ENCODE peak calls at places on chromosomes 4 and X, in four cellular contexts. H is posterior cingulate gyrus; C is hepatocyte; L is naive thymus-derived CD8-positive, alpha-beta T cell. D is an unnamed sample.

GRCh38 chr4:25448379-25449109 is 71.5 kb downstream of the ANAPC4 start:
- DNase-seq in C (no peak), L (no peak), H (no peak), D (no peak)

GRCh38 chrX:13533726-13534125 is 35.7 kb upstream of the EGFL6 start:
- DNase-seq in H (no peak), L (no peak), C (no peak), D (peak)

GRCh38 chr4:146975535-146975934 is 29.9 kb upstream of the TTC29 start:
- DNase-seq in L (no peak), C (no peak), H (no peak), D (no peak)

GRCh38 chr4:140995058-140995457 is 138.2 kb downstream of the RNF150 start:
- DNase-seq in H (no peak), L (no peak), C (no peak), D (no peak)

GRCh38 chr4:177117256-177117655 is 192.4 kb upstream of the NEIL3 start:
- DNase-seq in L (no peak), H (no peak), C (no peak), D (no peak)

GRCh38 chrX:124504106-124504983 is 158.0 kb downstream of the SH2D1A start:
- DNase-seq in H (no peak), L (no peak), C (no peak), D (no peak)

GRCh38 chr4:32706893-32707292 is 1986.7 kb downstream of the PCDH7 start:
- DNase-seq in C (no peak), H (no peak), L (no peak), D (no peak)

GRCh38 chrX:153627675-153628111 is 19.3 kb upstream of the DUSP9 start:
- DNase-seq in C (no peak), L (peak), H (no peak), D (no peak)

GRCh38 chr4:55318135-55318534 is 27.9 kb upstream of the SRD5A3 start:
- DNase-seq in C (no peak), H (no peak), L (no peak), D (no peak)

GRCh38 chr4:11597506-11597905 is 168.8 kb upstream of the HS3ST1 start:
- DNase-seq in H (no peak), C (no peak), L (no peak), D (no peak)

GRCh38 chr4:100106982-100107381 is 83.3 kb downstream of the DDIT4L start:
- DNase-seq in L (peak), C (no peak), H (no peak), D (no peak)

GRCh38 chr4:11418610-11419009 is 10.1 kb downstream of the HS3ST1 start:
- DNase-seq in L (no peak), H (no peak), C (no peak), D (no peak)

GRCh38 chr4:161828061-161828460 is 335.7 kb downstream of the FSTL5 start:
- DNase-seq in H (no peak), L (no peak), C (no peak), D (peak)

GRCh38 chr4:147351083-147351787 is 129.7 kb upstream of the EDNRA start:
- DNase-seq in H (no peak), C (no peak), L (no peak), D (no peak)

GRCh38 chrX:43493751-43494150 is 162.3 kb upstream of the MAOA start:
- DNase-seq in L (no peak), H (no peak), C (no peak), D (no peak)

GRCh38 chr4:34417160-34417559 is 1827.2 kb downstream of the ARAP2 start:
- DNase-seq in L (no peak), H (no peak), C (no peak), D (no peak)

GRCh38 chrX:135528274-135528673 is 7.8 kb downstream of the INTS6L start:
- DNase-seq in L (no peak), H (no peak), C (no peak), D (no peak)

GRCh38 chr4:176191974-176192373 is 3.4 kb downstream of the SPATA4 start:
- DNase-seq in L (no peak), H (no peak), C (no peak), D (no peak)

GRCh38 chr4:48694824-48695223 is 85.3 kb downstream of the FRYL start:
- DNase-seq in C (no peak), L (no peak), H (no peak), D (no peak)

GRCh38 chr4:82898322-82899243 is 2.0 kb upstream of the THAP9 start:
- DNase-seq in C (peak), H (no peak), L (no peak), D (peak)

GRCh38 chr4:141020801-141021261 is 112.4 kb downstream of the RNF150 start:
- DNase-seq in H (no peak), C (no peak), L (no peak), D (no peak)

GRCh38 chrX:19107035-19107434 is 15.2 kb downstream of the ADGRG2 start:
- DNase-seq in L (no peak), C (no peak), H (no peak), D (no peak)

GRCh38 chr4:119284876-119285611 is 36.9 kb downstream of the FABP2 start:
- DNase-seq in H (no peak), L (no peak), C (peak), D (peak)

GRCh38 chr4:39637572-39638357 is 900 bp downstream of the SMIM14 start:
- DNase-seq in H (peak), L (no peak), C (peak), D (peak)

GRCh38 chr4:121164291-121164690 is at the start of gene TNIP3:
- DNase-seq in H (no peak), L (no peak), C (no peak), D (no peak)

GRCh38 chrX:103398321-103398937 is 22.1 kb downstream of the BEX3 start:
- DNase-seq in L (no peak), H (no peak), C (peak), D (no peak)

GRCh38 chrX:110915579-110915978 is 120.0 kb upstream of the CHRDL1 start:
- DNase-seq in L (no peak), C (no peak), H (no peak), D (no peak)

GRCh38 chrX:519741-520140 is 110.8 kb upstream of the SHOX start:
- DNase-seq in L (no peak), H (no peak), C (no peak), D (no peak)

GRCh38 chrX:109760922-109761250 is 27.8 kb upstream of the ACSL4 start:
- DNase-seq in C (no peak), L (no peak), H (no peak), D (no peak)

GRCh38 chr4:186514271-186514950 is 41.0 kb downstream of the MTNR1A start:
- DNase-seq in H (no peak), C (no peak), L (no peak), D (peak)

GRCh38 chrX:131821945-131822622 is 201.0 kb upstream of the STK26 start:
- DNase-seq in L (no peak), H (no peak), C (no peak), D (no peak)

GRCh38 chrX:124216396-124217124 is 115.9 kb upstream of the TEX13D start:
- DNase-seq in L (no peak), C (no peak), H (no peak), D (no peak)

GRCh38 chrX:48071064-48071985 is at the start of gene ZNF630:
- DNase-seq in H (peak), C (peak), L (peak), D (peak)

GRCh38 chr4:9996319-9997110 is 24.8 kb downstream of the SLC2A9 start:
- DNase-seq in C (peak), H (no peak), L (no peak), D (no peak)